ENCODE peak calls at places on chromosomes 4 and X, in nine cellular contexts. M, L, F, C, Q, D, R, W and S are unnamed samples.

GRCh38 chr4:76764251-76764650 is 133.7 kb downstream of the SOWAHB start:
- DNase-seq in F (no peak), M (peak; percentile 51), R (no peak), C (no peak), Q (no peak), D (no peak), W (no peak), L (no peak), S (peak; percentile 35)

GRCh38 chrX:66021758-66022741 is 17.8 kb downstream of the VSIG4 start:
- DNase-seq in F (no peak), W (no peak), L (no peak), D (no peak), Q (no peak), M (no peak), R (no peak), C (no peak), S (no peak)

GRCh38 chr4:186622788-186623464 is 67.6 kb upstream of the MTNR1A start:
- DNase-seq in C (no peak), D (no peak), R (no peak), L (no peak), F (no peak), Q (no peak), M (peak; percentile 89), W (no peak), S (no peak)

GRCh38 chr4:76377922-76378321 is 43.0 kb downstream of the CCDC158 start:
- DNase-seq in M (peak; percentile 66), L (no peak), D (peak; percentile 64), C (no peak), F (peak; percentile 44), W (no peak), Q (no peak), R (peak; percentile 39), S (peak; percentile 33)

GRCh38 chr4:80846210-80846609 is 184.3 kb upstream of the BMP3 start:
- DNase-seq in C (no peak), F (no peak), Q (no peak), R (no peak), L (no peak), M (no peak), W (no peak), D (no peak), S (no peak)

GRCh38 chr4:7652451-7652871 is 217.7 kb upstream of the PSAPL1 start:
- DNase-seq in M (peak; percentile 25), W (no peak), R (no peak), D (no peak), Q (no peak), L (no peak), C (no peak), F (peak; percentile 20), S (no peak)

GRCh38 chr4:13990596-13991589 is 363.4 kb upstream of the BOD1L1 start:
- DNase-seq in C (no peak), L (no peak), D (no peak), F (no peak), Q (no peak), W (no peak), R (no peak), M (peak; percentile 75), S (no peak)

GRCh38 chr4:120053916-120054315 is 12.7 kb downstream of the MAD2L1 start:
- DNase-seq in W (no peak), M (no peak), F (no peak), C (no peak), L (no peak), Q (no peak), D (no peak), R (no peak), S (no peak)

GRCh38 chrX:18410038-18410437 is 15.4 kb upstream of the CDKL5 start:
- DNase-seq in F (no peak), D (no peak), C (no peak), W (no peak), M (peak; percentile 53), L (no peak), Q (no peak), R (peak; percentile 21), S (peak; percentile 43)

GRCh38 chr4:103075435-103075893 is 1.1 kb downstream of the SLC9B2 start:
- DNase-seq in D (no peak), R (peak; percentile 1), W (no peak), M (peak; percentile 45), L (no peak), F (no peak), C (no peak), Q (no peak), S (no peak)

GRCh38 chr4:108350332-108350731 is 181.6 kb upstream of the LEF1 start:
- DNase-seq in L (no peak), M (no peak), Q (no peak), W (no peak), F (no peak), C (no peak), R (no peak), D (no peak), S (no peak)